ENCODE peak calls at places on chromosomes 7 and 10, in five cellular contexts. G is CD8-positive, alpha-beta T cell; R is ovary; J is effector memory CD4-positive, alpha-beta T cell; C is transverse colon. B is an unnamed sample. For H3K36me3, the result is how much of the 10 kb centered on the place peaks cover.

GRCh38 chr10:96509017-96509641 is 4.6 kb downstream of the TLL2 start:
- DNase-seq in J (no peak), G (no peak), C (no peak), R (no peak), B (no peak)

GRCh38 chr10:50874723-50875122 is 10.7 kb downstream of the A1CF start:
- DNase-seq in C (peak), G (no peak), R (no peak), J (no peak), B (no peak)

GRCh38 chr10:65945071-65945470 is 980.8 kb upstream of the LRRTM3 start:
- DNase-seq in J (no peak), R (no peak), G (no peak), C (no peak), B (no peak)

GRCh38 chr10:132886211-132887099 is 55.9 kb downstream of the CFAP46 start:
- DNase-seq in R (peak), J (no peak), G (peak), C (peak), B (no peak)

GRCh38 chr10:3053145-3053544 is 14.2 kb upstream of the PFKP start:
- DNase-seq in J (no peak), R (no peak), C (no peak), G (no peak), B (no peak)

GRCh38 chr7:31023877-31024276 is 28.2 kb upstream of the ADCYAP1R1 start:
- DNase-seq in C (no peak), R (no peak), G (no peak), J (no peak), B (no peak)

GRCh38 chr10:96863922-96864543 is 31.9 kb downstream of the LCOR start:
- DNase-seq in G (no peak), C (no peak), R (no peak), J (no peak), B (peak)

GRCh38 chr10:126956712-126957108 is 51.5 kb downstream of the DOCK1 start:
- DNase-seq in R (no peak), J (no peak), G (no peak), C (no peak), B (no peak)

GRCh38 chr10:132232553-132232949 is 45.8 kb downstream of the DPYSL4 start:
- DNase-seq in J (no peak), C (no peak), G (no peak), R (no peak), B (no peak)

GRCh38 chr10:117163061-117163953 is 25.2 kb upstream of the VAX1 start:
- DNase-seq in G (no peak), R (no peak), J (no peak), C (no peak), B (no peak)

GRCh38 chr7:20402297-20403230 is 71.9 kb downstream of the ITGB8 start:
- DNase-seq in J (no peak), G (no peak), C (no peak), R (no peak), B (no peak)

GRCh38 chr7:128026551-128026950 is 4.7 kb downstream of the LRRC4 start:
- DNase-seq in J (no peak), G (no peak), R (no peak), C (no peak), B (no peak)

GRCh38 chr7:66505531-66506451 is 122.9 kb upstream of the KCTD7 start:
- DNase-seq in C (no peak), G (peak), J (peak), R (peak), B (no peak)

GRCh38 chr10:68212721-68213352 is 19.1 kb downstream of the ATOH7 start:
- DNase-seq in G (no peak), J (no peak), C (no peak), R (no peak), B (no peak)

GRCh38 chr7:105096306-105096705 is 82.3 kb downstream of the KMT2E start:
- DNase-seq in G (no peak), J (no peak), C (no peak), R (no peak), B (no peak)
- H3K36me3 ChIP-seq in G (under half), J (half or more), C (under half), R (under half), B (under half)

GRCh38 chr7:24974026-24974832 is 5.7 kb downstream of the OSBPL3 start:
- DNase-seq in G (no peak), C (no peak), J (no peak), R (no peak), B (no peak)
- H3K4me3 ChIP-seq in G (no peak), C (no peak), J (no peak), R (no peak), B (no peak)

GRCh38 chr7:73482746-73483145 is 39.3 kb downstream of the BAZ1B start:
- DNase-seq in J (no peak), G (no peak), R (no peak), C (no peak), B (no peak)

GRCh38 chr7:73483171-73483570 is 38.9 kb downstream of the BAZ1B start:
- DNase-seq in J (no peak), G (no peak), C (no peak), R (no peak), B (no peak)

GRCh38 chr7:73478549-73478948 is 43.5 kb downstream of the BAZ1B start:
- DNase-seq in C (no peak), G (no peak), R (no peak), J (no peak), B (no peak)

GRCh38 chr7:73473636-73474035 is 40.1 kb downstream of the FZD9 start:
- DNase-seq in G (no peak), R (no peak), J (no peak), C (no peak), B (no peak)

GRCh38 chr7:73477376-73477775 is 43.8 kb downstream of the FZD9 start:
- DNase-seq in C (no peak), J (no peak), G (no peak), R (no peak), B (no peak)
- H3K36me3 ChIP-seq in C (under half), J (half or more), G (under half), R (under half), B (under half)

DNA sequence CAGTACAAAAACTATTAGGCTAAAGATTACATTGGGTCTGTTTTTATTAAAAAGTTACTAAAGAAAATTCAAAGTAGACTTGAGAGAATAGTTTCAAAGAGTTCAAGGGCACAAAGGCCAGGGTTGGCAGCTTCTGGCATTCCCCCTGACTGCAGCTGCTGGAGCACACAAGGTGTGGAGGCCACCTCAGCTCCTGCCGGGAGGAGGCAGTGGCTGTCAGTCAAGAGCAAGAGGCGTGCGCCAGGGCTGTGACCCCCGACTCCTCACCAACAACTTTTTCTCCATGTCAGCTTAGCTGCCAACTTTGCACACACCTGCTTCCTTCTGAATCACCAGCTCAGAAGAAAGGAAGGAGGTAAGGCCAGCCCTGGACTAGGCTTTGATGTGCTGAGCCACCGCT is 144.6 kb upstream of the PLXNA4 start:
- DNase-seq in J (no peak), C (no peak), G (no peak), R (no peak), B (no peak)
- H3K4me3 ChIP-seq in J (no peak), C (no peak), G (no peak), R (no peak), B (no peak)

GRCh38 chr7:116532102-116532501 is 7.3 kb downstream of the CAV1 start:
- DNase-seq in G (no peak), J (no peak), R (no peak), C (no peak), B (no peak)
- H3K36me3 ChIP-seq in G (under half), J (under half), R (under half), C (under half), B (under half)